ENCODE peak calls at places on chromosomes 6 and 20, in nine cellular contexts. S is PC-3; B is mammary epithelial cell; X is vagina; G is CD8-positive, alpha-beta T cell; V is lower lobe of right lung; Q is suprapubic skin; H is pancreas; T is dorsolateral prefrontal cortex. W is an unnamed sample.

GRCh38 chr6:67698534-67698933 is 936.5 kb upstream of the ADGRB3 start:
- DNase-seq in S (peak), X (no peak), Q (no peak), B (no peak), T (no peak), G (no peak), V (no peak), H (no peak), W (no peak)

GRCh38 chr6:169161572-169162167 is 92.0 kb downstream of the THBS2 start:
- DNase-seq in G (no peak), H (no peak), Q (no peak), S (no peak), V (no peak), B (no peak), X (peak), T (no peak), W (no peak)

GRCh38 chr6:44442235-44442634 is 54.7 kb downstream of the CDC5L start:
- DNase-seq in V (no peak), T (no peak), X (no peak), S (no peak), Q (no peak), H (no peak), G (no peak), B (no peak), W (no peak)

GRCh38 chr6:128803911-128804310 is 79.0 kb upstream of the LAMA2 start:
- DNase-seq in B (no peak), Q (no peak), G (no peak), X (no peak), T (no peak), S (peak), H (no peak), V (no peak), W (peak)

GRCh38 chr20:34190679-34191090 is 50.5 kb upstream of the ASIP start:
- DNase-seq in B (peak), V (peak), X (peak), G (peak), H (peak), S (peak), T (peak), Q (no peak), W (peak)

GRCh38 chr20:50826121-50826520 is 31.3 kb downstream of the BCAS4 start:
- DNase-seq in S (no peak), V (no peak), T (no peak), G (no peak), B (no peak), H (no peak), X (no peak), Q (no peak), W (no peak)

GRCh38 chr6:21946298-21946783 is 350.5 kb downstream of the PRL start:
- DNase-seq in S (peak), Q (no peak), T (no peak), G (no peak), X (no peak), V (no peak), B (peak), H (no peak), W (peak)

GRCh38 chr6:5752282-5752681 is 254.4 kb downstream of the NRN1 start:
- DNase-seq in T (no peak), V (no peak), B (no peak), H (no peak), G (no peak), S (peak), Q (no peak), X (no peak), W (peak)

GRCh38 chr6:126753616-126754015 is 364.9 kb upstream of the RSPO3 start:
- DNase-seq in S (no peak), G (no peak), B (no peak), H (no peak), V (no peak), Q (no peak), X (no peak), T (no peak), W (no peak)

GRCh38 chr20:48897298-48898044 is 24.0 kb upstream of the ARFGEF2 start:
- DNase-seq in H (no peak), V (no peak), T (no peak), G (no peak), X (no peak), Q (no peak), B (peak), S (peak), W (peak)

GRCh38 chr20:62651285-62652021 is 9.2 kb downstream of the SLCO4A1 start:
- DNase-seq in X (no peak), Q (peak), H (peak), B (no peak), V (peak), G (peak), T (no peak), S (no peak), W (peak)

GRCh38 chr20:63014710-63015109 is 7.9 kb upstream of the BHLHE23 start:
- DNase-seq in T (no peak), S (no peak), X (no peak), H (no peak), G (no peak), V (no peak), Q (no peak), B (no peak), W (no peak)

GRCh38 chr6:149467265-149467664 is 17.5 kb downstream of the ZC3H12D start:
- DNase-seq in Q (no peak), T (no peak), V (no peak), G (no peak), S (no peak), B (no peak), X (no peak), H (no peak), W (no peak)

GRCh38 chr6:135905604-135906300 is 54.3 kb downstream of the PDE7B start:
- DNase-seq in G (no peak), Q (no peak), X (no peak), H (no peak), B (no peak), T (peak), S (no peak), V (no peak), W (no peak)

GRCh38 chr6:42331019-42331418 is 113.4 kb upstream of the MRPS10 start:
- DNase-seq in B (no peak), S (no peak), V (no peak), X (no peak), H (no peak), G (no peak), T (no peak), Q (no peak), W (no peak)

GRCh38 chr20:64024141-64024990 is 11.6 kb upstream of the C20orf204 start:
- DNase-seq in G (no peak), B (no peak), Q (no peak), T (no peak), V (no peak), X (no peak), H (no peak), S (no peak), W (no peak)

GRCh38 chr6:95519228-95520037 is 57.9 kb upstream of the MANEA start:
- DNase-seq in S (no peak), B (no peak), X (no peak), G (no peak), V (no peak), H (no peak), Q (peak), T (no peak), W (no peak)

GRCh38 chr6:157659536-157660271 is 163.3 kb upstream of the SNX9 start:
- DNase-seq in B (no peak), T (no peak), X (no peak), G (no peak), H (no peak), V (no peak), S (no peak), Q (no peak), W (peak)

GRCh38 chr6:108946695-108947094 is 98.5 kb downstream of the ARMC2 start:
- DNase-seq in Q (no peak), X (no peak), V (no peak), S (no peak), T (no peak), B (no peak), H (no peak), G (no peak), W (peak)

GRCh38 chr6:49958180-49958579 is 5.8 kb downstream of the DEFB114 start:
- DNase-seq in G (no peak), Q (no peak), X (no peak), B (no peak), H (no peak), S (no peak), T (no peak), V (no peak), W (no peak)

GRCh38 chr6:25627001-25627400 is 25.0 kb upstream of the SCGN start:
- DNase-seq in V (no peak), Q (no peak), H (no peak), B (no peak), X (no peak), T (no peak), G (no peak), S (no peak), W (no peak)

GRCh38 chr6:2440516-2440915 is 195.1 kb upstream of the GMDS start:
- DNase-seq in Q (no peak), V (no peak), S (no peak), G (no peak), H (no peak), B (no peak), T (no peak), X (no peak), W (no peak)

GRCh38 chr6:82017316-82017715 is 230.2 kb downstream of the IBTK start:
- DNase-seq in Q (peak), G (no peak), B (peak), H (no peak), S (peak), V (no peak), T (no peak), X (peak), W (peak)

GRCh38 chr20:23441850-23442313 is 2.4 kb downstream of the CSTL1 start:
- DNase-seq in V (no peak), Q (no peak), B (peak), G (peak), T (peak), X (no peak), H (peak), S (peak), W (peak)

GRCh38 chr20:54197621-54198604 is 10.0 kb upstream of the PFDN4 start:
- DNase-seq in Q (no peak), T (no peak), V (no peak), G (no peak), H (no peak), S (peak), X (no peak), B (peak), W (peak)

GRCh38 chr20:11810316-11811130 is 107.2 kb upstream of the BTBD3 start:
- DNase-seq in S (peak), T (no peak), X (no peak), B (peak), Q (no peak), H (no peak), V (no peak), G (no peak), W (no peak)

GRCh38 chr6:116836943-116837342 is 8.1 kb upstream of the GPRC6A start:
- DNase-seq in H (no peak), B (no peak), T (no peak), S (no peak), X (no peak), Q (no peak), G (no peak), V (no peak), W (no peak)

GRCh38 chr20:1332749-1333300 is 3.9 kb upstream of the SDCBP2 start:
- DNase-seq in T (no peak), B (no peak), Q (no peak), G (no peak), S (no peak), X (peak), H (no peak), V (no peak), W (no peak)

GRCh38 chr6:129936329-129937165 is 75.4 kb upstream of the TMEM244 start:
- DNase-seq in T (no peak), G (peak), Q (no peak), S (peak), B (peak), H (no peak), V (peak), X (no peak), W (peak)

GRCh38 chr20:35739294-35740163 is 2.5 kb downstream of the RBM39 start:
- DNase-seq in Q (no peak), B (peak), H (no peak), S (peak), T (no peak), X (no peak), V (no peak), G (no peak), W (no peak)

GRCh38 chr6:137811121-137811911 is 55.7 kb upstream of the TNFAIP3 start:
- DNase-seq in B (peak), T (no peak), Q (peak), G (peak), V (peak), X (no peak), S (peak), H (peak), W (peak)

GRCh38 chr20:1830240-1830639 is 65.0 kb upstream of the SIRPA start:
- DNase-seq in T (peak), V (no peak), X (no peak), B (peak), S (peak), Q (no peak), G (no peak), H (peak), W (peak)

GRCh38 chr6:33192671-33193602 is 670 bp upstream of the COL11A2 start:
- DNase-seq in T (peak), G (peak), X (no peak), V (no peak), Q (no peak), S (no peak), H (peak), B (no peak), W (no peak)
- H3K4me3 ChIP-seq in T (peak), G (peak), X (peak), V (peak), Q (peak), S (no peak), H (no peak), B (no peak), W (peak)

GRCh38 chr6:40990301-40990700 is 48.7 kb downstream of the UNC5CL start:
- DNase-seq in H (no peak), S (no peak), Q (no peak), X (no peak), T (no peak), G (no peak), V (no peak), B (no peak), W (no peak)
- TF ChIP-seq CTCF in H (no peak), S (peak), Q (no peak), X (no peak), T (no peak), G (no peak), V (no peak), B (peak), W (peak)

GRCh38 chr6:11379805-11380204 is 147.3 kb upstream of the NEDD9 start:
- DNase-seq in V (no peak), G (no peak), Q (no peak), B (no peak), X (no peak), T (no peak), S (no peak), H (no peak), W (no peak)
- H3K27ac ChIP-seq in V (no peak), G (no peak), Q (no peak), B (no peak), X (no peak), T (no peak), S (no peak), H (no peak), W (no peak)

DNA sequence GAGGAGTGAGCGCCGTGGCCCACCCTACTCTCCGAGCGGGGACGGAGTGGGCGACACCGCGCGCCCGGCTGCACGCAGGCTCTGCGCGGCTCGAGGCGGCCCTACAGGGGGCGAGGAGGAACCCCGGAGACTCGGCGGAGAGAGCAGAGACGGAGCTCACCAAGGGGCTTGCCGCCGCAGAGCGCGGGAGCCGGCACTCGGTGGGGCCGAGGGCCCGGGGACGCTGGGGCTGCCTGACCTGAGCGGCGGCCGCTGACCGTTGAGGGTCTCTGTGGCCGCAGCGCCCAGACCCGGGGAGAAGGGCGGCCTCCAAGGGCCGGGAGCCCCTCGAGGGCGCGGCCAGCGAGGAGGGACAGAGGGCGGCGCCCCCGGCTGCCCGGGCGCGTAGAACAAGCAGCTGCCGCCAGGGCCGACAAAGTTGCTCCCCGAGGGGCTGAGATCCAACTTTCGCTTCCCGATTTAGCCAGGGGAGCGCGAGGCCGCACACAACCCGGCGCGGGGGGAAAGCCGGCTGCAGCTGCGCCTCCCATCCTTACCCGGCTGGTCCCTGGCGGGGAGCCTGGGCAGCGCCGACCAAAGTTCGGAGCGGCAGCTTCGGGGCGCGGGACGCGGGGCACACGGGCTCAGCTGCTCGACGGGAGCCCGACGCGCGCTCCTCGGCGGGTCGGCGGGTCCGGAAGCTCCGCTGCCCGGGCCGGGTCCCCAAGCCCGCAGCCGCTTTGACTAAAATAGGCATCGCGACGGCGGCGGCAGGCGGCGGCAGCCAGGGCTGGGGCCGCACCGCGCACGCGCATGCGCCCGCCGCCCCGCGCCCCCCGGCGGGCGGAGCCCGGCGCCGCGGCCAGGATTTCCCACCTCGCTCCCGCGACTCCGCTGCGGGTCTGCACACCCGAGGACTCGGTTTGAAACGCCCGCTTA is 43.1 kb downstream of the POPDC3 start:
- DNase-seq in V (peak), T (peak), Q (peak), X (no peak), S (no peak), B (peak), G (peak), H (peak), W (peak)
- H3K4me3 ChIP-seq in V (peak), T (peak), Q (peak), X (peak), S (no peak), B (peak), G (peak), H (peak), W (peak)

DNA sequence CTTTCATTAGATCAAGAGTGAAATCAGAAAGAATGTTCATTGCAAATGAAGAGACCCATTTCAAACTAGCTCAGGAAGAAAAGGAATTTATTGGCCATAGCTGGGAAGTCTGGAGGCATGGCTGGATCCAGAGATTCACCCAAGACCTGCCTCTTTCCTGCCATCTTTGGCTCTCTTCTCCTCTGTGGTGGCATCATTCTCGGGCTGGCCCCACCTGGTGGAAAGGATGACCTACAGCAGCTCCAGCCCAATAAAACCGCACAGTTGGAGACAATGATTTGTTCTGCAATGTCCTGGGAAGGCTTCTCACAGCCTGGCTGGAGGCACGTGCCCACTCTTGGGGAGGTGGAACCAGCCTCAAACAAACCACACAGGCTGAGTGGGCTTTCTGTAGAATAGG is 18.1 kb upstream of the FERMT1 start:
- DNase-seq in G (no peak), V (no peak), Q (no peak), B (no peak), S (peak), H (no peak), X (no peak), T (no peak), W (no peak)
- TF ChIP-seq CTCF in G (no peak), V (no peak), Q (no peak), B (no peak), S (peak), H (no peak), X (no peak), T (no peak), W (peak)

GRCh38 chr6:113083947-113084346 is 736.8 kb downstream of the RFPL4B start:
- DNase-seq in S (no peak), Q (no peak), B (no peak), T (no peak), X (no peak), V (no peak), G (no peak), H (no peak), W (no peak)
- H3K27ac ChIP-seq in S (no peak), Q (no peak), B (no peak), T (no peak), X (no peak), V (no peak), G (no peak), H (no peak), W (no peak)